ENCODE peak calls at places on chromosomes 2 and 18, in seven cellular contexts. Y, F, P, N, Z, B and Q are unnamed samples.

GRCh38 chr2:62199392-62200125 is 3.6 kb downstream of the B3GNT2 start:
- DNase-seq in F (no peak), B (no peak), N (no peak), P (no peak), Z (no peak), Y (no peak), Q (no peak)

GRCh38 chr2:38771632-38772031 is 6.4 kb upstream of the GEMIN6 start:
- DNase-seq in B (no peak), Y (no peak), Z (no peak), F (no peak), N (no peak), P (no peak), Q (no peak)

GRCh38 chr2:86224645-86225355 is 25.5 kb downstream of the MRPL35 start:
- DNase-seq in N (no peak), Z (peak), P (no peak), B (no peak), Y (no peak), F (peak), Q (no peak)

GRCh38 chr2:159549234-159549633 is 67.1 kb downstream of the BAZ2B start:
- DNase-seq in N (no peak), Z (no peak), B (no peak), P (no peak), F (no peak), Y (no peak), Q (no peak)

GRCh38 chr2:60839126-60839813 is 42.1 kb upstream of the REL start:
- DNase-seq in B (no peak), N (peak), P (no peak), Z (no peak), Y (no peak), F (no peak), Q (no peak)

GRCh38 chr2:96153991-96154431 is 8.8 kb upstream of the DUSP2 start:
- DNase-seq in N (no peak), F (no peak), B (no peak), P (no peak), Y (no peak), Z (no peak), Q (no peak)

GRCh38 chr2:122145805-122146204 is 390.4 kb downstream of the TSN start:
- DNase-seq in N (no peak), Y (no peak), P (no peak), F (no peak), B (no peak), Z (no peak), Q (no peak)

GRCh38 chr2:102142829-102143449 is 393 bp downstream of the IL1R1 start:
- DNase-seq in F (no peak), Z (peak), P (no peak), Y (no peak), N (no peak), B (no peak), Q (no peak)

GRCh38 chr2:100882645-100883613 is 63.0 kb downstream of the NPAS2 start:
- DNase-seq in N (no peak), B (no peak), Y (no peak), F (no peak), Z (no peak), P (no peak), Q (no peak)

GRCh38 chr2:41042343-41042742 is 590.5 kb upstream of the SLC8A1 start:
- DNase-seq in B (no peak), F (no peak), N (no peak), Y (no peak), P (no peak), Z (no peak), Q (no peak)

GRCh38 chr18:29712785-29713184 is 1329.8 kb downstream of the DSC3 start:
- DNase-seq in F (no peak), Y (no peak), B (no peak), P (no peak), Z (no peak), N (no peak), Q (no peak)

GRCh38 chr18:74898965-74899364 is 301.3 kb downstream of the ZNF407 start:
- DNase-seq in F (no peak), P (no peak), Z (no peak), B (no peak), Y (no peak), N (no peak), Q (no peak)

DNA sequence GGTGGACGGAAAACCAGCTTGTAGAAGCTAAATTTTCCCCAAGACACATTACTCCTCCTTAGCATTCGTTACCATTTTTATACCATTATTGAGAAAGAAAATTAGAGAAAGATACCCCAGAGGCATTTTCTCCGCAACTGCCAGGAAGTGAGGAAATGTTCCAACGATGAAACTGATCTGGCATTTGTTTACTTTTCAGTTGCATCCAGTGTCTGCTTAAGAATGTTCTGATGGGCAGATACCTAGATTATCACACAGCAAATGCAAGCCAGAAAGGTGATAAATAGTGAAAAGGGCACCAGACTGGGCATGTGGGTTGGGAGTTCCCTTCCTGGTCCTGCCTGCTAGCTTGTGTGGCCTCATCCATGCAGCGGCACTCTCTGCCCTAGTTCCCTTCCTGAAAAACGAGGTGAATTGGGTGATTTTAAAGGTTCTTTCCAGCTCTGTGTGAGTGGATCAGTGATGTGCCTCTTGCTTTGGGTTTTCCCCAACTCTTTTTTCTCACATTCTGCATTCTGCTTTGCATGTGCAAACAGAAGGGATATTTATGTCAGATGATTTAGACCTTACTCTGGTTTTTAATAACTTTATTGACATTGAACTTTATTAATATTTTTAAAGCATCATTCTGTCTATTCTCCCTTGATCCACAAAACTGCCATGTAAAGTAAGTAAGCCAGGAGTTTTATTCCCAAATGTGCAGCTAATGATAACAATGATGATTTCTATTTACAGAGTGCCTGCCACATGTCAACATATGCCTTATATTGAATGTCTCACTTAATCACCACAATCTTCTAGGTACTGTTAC is 139.6 kb downstream of the INSIG2 start:
- DNase-seq in Z (no peak), B (no peak), F (no peak), N (no peak), Y (no peak), P (no peak), Q (no peak)
- H3K27ac ChIP-seq in Z (no peak), B (no peak), F (no peak), N (no peak), Y (no peak), P (no peak), Q (no peak)

DNA sequence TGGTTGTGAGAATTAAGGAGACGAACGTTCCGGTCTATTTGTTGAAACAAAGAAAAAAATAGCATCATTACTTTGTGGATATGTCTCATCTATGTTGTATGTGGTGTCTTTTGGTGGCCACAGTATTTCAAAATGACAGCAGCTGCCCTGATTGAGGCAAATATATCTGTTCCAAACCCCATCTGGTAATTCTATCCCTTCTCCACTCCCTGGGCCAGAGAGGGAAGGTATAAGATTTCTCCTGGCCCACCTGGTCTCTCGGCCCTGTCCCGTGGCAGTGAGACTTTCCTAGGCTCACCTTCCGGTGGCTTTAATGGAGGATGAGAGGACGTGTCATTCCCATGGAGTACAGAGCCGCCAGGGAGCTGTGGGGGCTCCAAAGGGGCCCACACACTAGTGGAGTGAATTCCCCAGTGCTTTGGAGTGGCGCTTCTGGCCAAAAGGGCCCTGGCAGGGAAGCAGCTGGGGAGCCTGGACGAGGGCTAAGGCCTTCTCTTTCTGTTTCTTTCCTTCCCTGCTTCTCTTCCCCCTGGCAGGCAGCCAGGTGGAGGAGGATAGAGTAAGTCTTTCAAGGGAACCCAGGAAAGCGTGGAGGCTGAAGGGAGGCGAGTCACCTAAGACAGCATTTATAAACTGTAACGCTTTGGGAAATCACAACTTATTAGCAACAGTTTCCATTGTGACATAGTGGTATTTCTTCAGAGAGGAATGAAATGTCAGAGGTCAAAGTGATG is 5.6 kb downstream of the FOSL2 start:
- DNase-seq in F (no peak), Z (peak), P (no peak), N (no peak), Y (no peak), B (peak), Q (no peak)
- H3K27ac ChIP-seq in F (no peak), Z (no peak), P (no peak), N (no peak), Y (no peak), B (peak), Q (peak)

DNA sequence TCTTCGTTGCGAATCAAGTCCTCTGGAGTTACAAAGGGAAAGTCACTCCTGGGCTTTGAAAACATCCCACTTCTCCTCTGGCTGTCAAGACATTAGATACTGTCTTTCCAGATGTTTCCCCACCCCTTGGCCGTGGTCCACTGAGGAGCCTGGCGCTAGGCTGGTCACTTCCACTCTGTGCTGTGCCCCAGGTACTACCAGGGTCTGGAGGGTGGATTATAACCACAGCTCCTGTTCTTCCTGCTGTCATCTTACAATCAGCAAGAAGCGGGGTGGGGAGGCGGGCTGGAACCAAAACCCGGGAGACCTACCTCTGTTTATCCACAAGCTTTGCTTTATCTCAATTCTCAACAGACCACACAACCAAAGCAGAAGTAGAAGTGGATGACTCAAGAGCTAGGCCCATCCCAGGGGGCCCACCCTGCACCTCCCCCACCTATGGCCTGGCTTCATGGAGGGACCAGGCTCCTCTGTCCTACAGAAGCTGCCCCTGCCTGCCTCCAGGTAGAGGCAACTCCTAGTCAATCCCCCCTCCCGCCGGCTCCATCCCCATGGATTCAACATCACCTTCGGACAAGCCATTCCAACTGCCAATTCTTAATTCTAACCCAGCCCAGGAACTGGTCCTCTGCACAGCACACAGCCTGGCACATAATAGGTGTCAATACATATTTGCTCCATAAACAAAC is 17.8 kb downstream of the SMAD7 start:
- DNase-seq in B (no peak), F (no peak), Y (no peak), N (peak), P (no peak), Z (peak), Q (peak)
- H3K27ac ChIP-seq in B (peak), F (peak), Y (peak), N (peak), P (peak), Z (peak), Q (peak)

GRCh38 chr18:44541781-44542180 is 138.9 kb upstream of the SETBP1 start:
- DNase-seq in Z (no peak), Y (no peak), B (no peak), P (no peak), N (no peak), F (no peak), Q (no peak)

GRCh38 chr18:44536619-44537018 is 144.1 kb upstream of the SETBP1 start:
- DNase-seq in N (no peak), B (no peak), P (no peak), Z (no peak), F (no peak), Y (no peak), Q (no peak)

GRCh38 chr18:44536041-44536440 is 144.6 kb upstream of the SETBP1 start:
- DNase-seq in B (no peak), F (no peak), P (no peak), Y (no peak), Z (no peak), N (no peak), Q (no peak)

GRCh38 chr18:44541159-44541558 is 139.5 kb upstream of the SETBP1 start:
- DNase-seq in B (peak), Z (peak), P (no peak), N (no peak), Y (no peak), F (no peak), Q (no peak)

GRCh38 chr18:44537521-44537920 is 143.2 kb upstream of the SETBP1 start:
- DNase-seq in Y (no peak), P (no peak), B (peak), N (no peak), Z (peak), F (no peak), Q (no peak)
- H3K27ac ChIP-seq in Y (no peak), P (no peak), B (peak), N (no peak), Z (no peak), F (no peak), Q (no peak)

GRCh38 chr2:212416126-212416525 is 122.5 kb downstream of the ERBB4 start:
- DNase-seq in N (no peak), B (no peak), Z (no peak), Y (no peak), F (no peak), P (no peak), Q (no peak)
- H3K27ac ChIP-seq in N (no peak), B (no peak), Z (no peak), Y (no peak), F (no peak), P (no peak), Q (no peak)

GRCh38 chr2:46334389-46335345 is 37.5 kb downstream of the EPAS1 start:
- DNase-seq in F (no peak), P (no peak), B (no peak), N (no peak), Z (no peak), Y (no peak), Q (peak)

GRCh38 chr2:46337208-46337994 is 40.2 kb downstream of the EPAS1 start:
- DNase-seq in B (no peak), N (no peak), Y (no peak), Z (no peak), F (no peak), P (no peak), Q (no peak)

GRCh38 chr2:46335404-46335965 is 38.3 kb downstream of the EPAS1 start:
- DNase-seq in B (peak), N (no peak), Z (peak), F (no peak), Y (no peak), P (no peak), Q (peak)

GRCh38 chr2:46335966-46336436 is 38.8 kb downstream of the EPAS1 start:
- DNase-seq in B (no peak), F (no peak), P (no peak), Y (no peak), Z (no peak), N (no peak), Q (no peak)

DNA sequence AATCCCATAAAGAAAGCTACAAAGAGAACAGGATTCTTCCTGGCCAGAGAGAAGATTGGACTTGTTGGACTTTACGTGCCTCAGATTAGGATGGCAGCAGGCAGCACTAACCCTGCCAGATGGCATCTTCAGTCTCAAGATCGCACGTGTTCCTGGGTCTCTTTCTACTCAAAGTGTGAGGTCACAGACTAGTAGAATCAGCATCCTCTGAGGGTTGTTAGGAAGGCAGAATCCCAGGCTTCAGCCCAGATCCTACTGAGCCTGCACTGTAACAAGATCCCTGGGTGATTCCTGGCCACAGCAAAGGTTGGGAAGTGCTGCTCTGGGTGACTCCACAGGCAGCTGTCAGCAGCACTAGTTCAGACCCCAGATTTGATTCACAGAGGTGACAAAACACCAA is 39.4 kb downstream of the EPAS1 start:
- DNase-seq in N (no peak), Y (no peak), P (no peak), F (no peak), Z (no peak), B (no peak), Q (no peak)
- H3K27ac ChIP-seq in N (no peak), Y (no peak), P (no peak), F (no peak), Z (peak), B (peak), Q (peak)

DNA sequence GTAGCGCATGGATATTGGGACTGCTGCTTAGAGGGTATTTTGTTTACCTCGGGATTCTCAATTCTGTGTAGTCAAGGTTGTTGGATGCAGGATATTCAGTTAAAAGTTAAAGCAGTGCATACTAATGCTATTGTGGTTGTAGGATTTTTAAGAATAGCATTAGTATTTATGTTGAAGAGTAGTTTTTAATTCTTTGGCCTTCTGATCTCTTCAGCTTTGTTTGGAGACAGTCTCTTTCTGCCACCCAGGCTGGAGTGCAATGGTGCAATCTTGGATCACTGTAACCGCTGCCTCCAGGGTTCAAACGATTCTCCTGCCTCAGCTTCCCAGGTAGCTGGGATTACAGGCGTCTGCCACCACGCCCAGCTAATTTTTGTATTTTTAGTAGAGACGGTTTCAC is 1.5 kb downstream of the RHBDD1 start:
- DNase-seq in N (no peak), Z (no peak), Y (no peak), P (no peak), B (no peak), F (no peak), Q (no peak)
- H3K27ac ChIP-seq in N (peak), Z (no peak), Y (peak), P (peak), B (no peak), F (peak), Q (no peak)

GRCh38 chr2:42957109-42958035 is 165.0 kb upstream of the HAAO start:
- DNase-seq in Z (no peak), B (no peak), F (no peak), P (no peak), N (no peak), Y (no peak), Q (no peak)
- H3K27ac ChIP-seq in Z (no peak), B (peak), F (no peak), P (no peak), N (no peak), Y (no peak), Q (no peak)